ENCODE peak calls at places on chromosomes 3 and 15, in eight cellular contexts. C, Y, H, O, R, K, E and B are unnamed samples.

GRCh38 chr3:128584412-128585020 is 66.1 kb downstream of the RPN1 start:
- DNase-seq in Y (peak), K (peak), E (peak), R (peak), C (no peak), H (peak), O (peak), B (peak)

GRCh38 chr3:60010778-60011177 is 961.0 kb upstream of the CFAP20DC start:
- DNase-seq in H (no peak), R (no peak), Y (no peak), O (no peak), C (no peak), K (peak), E (no peak), B (no peak)

GRCh38 chr3:34203386-34203785 is 405.0 kb downstream of the PDCD6IP start:
- DNase-seq in R (no peak), E (no peak), C (no peak), H (no peak), Y (no peak), O (no peak), K (no peak), B (no peak)

GRCh38 chr15:65420975-65421359 is 1.8 kb downstream of the IGDCC4 start:
- DNase-seq in K (no peak), O (no peak), H (no peak), E (no peak), R (no peak), Y (no peak), C (no peak), B (no peak)

GRCh38 chr15:57476533-57476975 is 100.2 kb downstream of the CGNL1 start:
- DNase-seq in O (no peak), H (no peak), Y (no peak), R (no peak), K (peak), E (no peak), C (no peak), B (peak)

GRCh38 chr15:40081691-40082194 is 26.9 kb downstream of the BMF start:
- DNase-seq in C (no peak), O (peak), E (peak), K (peak), H (peak), Y (peak), R (peak), B (peak)

GRCh38 chr3:46089237-46090011 is 62.1 kb upstream of the XCR1 start:
- DNase-seq in C (no peak), H (no peak), O (peak), K (peak), Y (peak), R (no peak), E (no peak), B (peak)

GRCh38 chr3:72848703-72849081 is 447 bp upstream of the SHQ1 start:
- DNase-seq in H (no peak), Y (no peak), E (peak), C (peak), R (no peak), O (no peak), K (peak), B (no peak)

GRCh38 chr3:22263042-22263441 is 512.0 kb upstream of the ZNF385D start:
- DNase-seq in H (no peak), K (peak), E (no peak), R (no peak), O (no peak), Y (no peak), C (no peak), B (no peak)